ENCODE peak calls at places on chromosomes 6 and 20, in ten cellular contexts. X is left ventricle myocardium inferior; C is fibroblast of lung; F is body of pancreas; P is tibial nerve; G is mammary epithelial cell; Q is psoas muscle; Z is coronary artery; R is CD4-positive, CD25-positive, alpha-beta regulatory T cell; W is A549. B is an unnamed sample.

GRCh38 chr20:49668181-49668877 is 45.3 kb downstream of the B4GALT5 start:
- DNase-seq in R (peak), Q (no peak), W (no peak), C (no peak), P (no peak), G (no peak), Z (no peak), X (peak), F (peak), B (no peak)

GRCh38 chr6:131062245-131063027 is 609 bp downstream of the EPB41L2 start:
- DNase-seq in X (no peak), C (no peak), R (no peak), Q (peak), F (peak), P (no peak), G (no peak), W (no peak), Z (no peak), B (peak)

GRCh38 chr6:170184324-170184723 is 106.6 kb downstream of the DLL1 start:
- DNase-seq in C (no peak), F (no peak), W (no peak), G (no peak), R (no peak), Z (no peak), X (no peak), P (no peak), Q (no peak), B (no peak)

GRCh38 chr6:8225113-8225512 is 122.8 kb upstream of the EEF1E1 start:
- DNase-seq in R (no peak), P (no peak), W (no peak), X (no peak), Z (no peak), F (no peak), C (no peak), G (peak), Q (no peak), B (no peak)

GRCh38 chr20:6768228-6769185 is 1.0 kb downstream of the BMP2 start:
- DNase-seq in C (peak), X (peak), F (peak), R (no peak), Z (peak), G (peak), Q (peak), P (peak), W (no peak), B (peak)

GRCh38 chr6:11309947-11310665 is 77.6 kb upstream of the NEDD9 start:
- DNase-seq in P (no peak), C (peak), G (no peak), Z (no peak), F (no peak), R (no peak), W (no peak), X (no peak), Q (no peak), B (no peak)

GRCh38 chr6:53647437-53648094 is 18.0 kb downstream of the KLHL31 start:
- DNase-seq in Q (no peak), W (no peak), G (peak), R (peak), P (no peak), C (peak), F (no peak), Z (no peak), X (no peak), B (no peak)

GRCh38 chr6:15946701-15947390 is 182.0 kb upstream of the MYLIP start:
- DNase-seq in Z (no peak), G (no peak), Q (no peak), F (no peak), C (no peak), R (no peak), W (no peak), X (no peak), P (no peak), B (no peak)

GRCh38 chr20:37627060-37627766 is 66.6 kb upstream of the CTNNBL1 start:
- DNase-seq in X (peak), P (peak), F (peak), W (no peak), G (peak), Q (peak), C (peak), Z (no peak), R (no peak), B (peak)

DNA sequence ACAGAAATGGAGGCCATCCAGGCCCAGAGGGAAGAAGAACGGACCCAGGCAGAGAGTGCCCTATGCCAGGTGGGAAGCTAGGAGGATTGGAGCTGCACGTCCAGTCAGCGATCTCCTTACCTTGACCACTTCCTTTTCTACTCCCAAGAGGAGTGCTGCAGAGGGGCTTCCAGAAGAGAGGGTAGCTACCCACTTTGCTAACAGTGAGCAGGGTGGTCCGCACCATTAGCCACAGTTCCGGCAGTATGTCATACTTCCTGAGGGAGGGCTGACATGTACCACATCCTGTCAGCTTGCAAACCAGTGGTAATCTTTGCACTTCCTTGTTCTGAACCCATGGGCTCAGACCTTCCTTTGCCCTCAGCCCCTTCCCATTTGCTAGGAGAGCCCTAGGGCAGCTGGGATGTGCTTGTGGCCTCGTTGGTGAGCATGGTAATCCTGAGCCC is 35.4 kb downstream of the CEP250 start:
- DNase-seq in Z (no peak), F (no peak), G (no peak), X (no peak), C (no peak), R (peak), Q (no peak), W (no peak), P (no peak), B (no peak)
- H3K27ac ChIP-seq in Z (no peak), F (no peak), G (no peak), X (no peak), C (no peak), R (peak), Q (no peak), W (no peak), P (no peak), B (no peak)

DNA sequence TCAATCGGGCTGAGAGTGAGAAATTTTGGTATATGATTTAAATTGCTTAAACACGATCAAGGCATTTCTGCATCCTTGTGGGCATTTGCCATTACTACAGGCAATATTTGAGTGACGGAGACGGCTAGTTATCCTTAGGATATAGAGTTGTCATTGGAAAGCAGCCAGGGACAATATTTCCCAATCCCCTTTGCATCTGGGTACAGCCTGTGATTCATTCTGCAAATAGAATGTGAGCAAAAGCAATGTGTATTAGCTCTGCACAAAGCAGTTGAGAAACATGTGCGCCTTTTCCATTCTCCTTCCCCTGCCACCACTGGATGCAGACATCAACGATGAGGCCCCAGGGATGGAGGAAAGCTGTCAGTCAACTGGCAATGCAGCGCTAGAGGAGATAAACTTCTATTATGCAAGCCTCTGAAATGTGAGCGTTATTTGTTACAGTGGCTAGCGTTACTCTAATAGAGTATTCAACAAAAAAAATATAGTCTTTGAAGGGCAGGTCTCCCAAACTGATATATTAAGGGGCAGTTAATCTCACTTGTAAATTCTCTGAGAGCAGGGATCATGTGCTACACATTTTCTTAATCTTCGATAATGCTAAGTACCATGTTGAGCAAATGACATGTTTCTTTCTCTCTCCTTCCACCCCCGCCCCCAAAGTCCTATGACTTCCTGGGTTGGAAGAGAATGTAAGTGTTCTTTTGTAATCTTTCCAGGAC is 37.1 kb upstream of the NCOA3 start:
- DNase-seq in P (peak), Q (peak), X (peak), R (no peak), G (peak), W (peak), Z (peak), C (peak), F (peak), B (peak)
- H3K27ac ChIP-seq in P (peak), Q (peak), X (peak), R (no peak), G (peak), W (peak), Z (peak), C (no peak), F (no peak), B (peak)

GRCh38 chr6:149054559-149055194 is 262.8 kb upstream of the TAB2 start:
- DNase-seq in Z (no peak), G (no peak), Q (no peak), R (no peak), P (no peak), C (no peak), F (peak), W (no peak), X (no peak), B (no peak)
- H3K27ac ChIP-seq in Z (no peak), G (no peak), Q (no peak), R (no peak), P (no peak), C (no peak), F (peak), W (peak), X (no peak), B (no peak)

GRCh38 chr20:35326732-35327073 is 34.5 kb upstream of the FAM83C start:
- DNase-seq in Z (no peak), X (no peak), P (no peak), W (no peak), G (no peak), C (no peak), F (no peak), Q (no peak), R (no peak), B (no peak)

GRCh38 chr20:35326021-35326731 is 34.0 kb upstream of the FAM83C start:
- DNase-seq in W (no peak), Z (no peak), G (no peak), Q (no peak), X (no peak), C (no peak), R (no peak), P (no peak), F (no peak), B (peak)

GRCh38 chr20:35328095-35328685 is 36.0 kb upstream of the FAM83C start:
- DNase-seq in R (no peak), C (no peak), W (no peak), Z (no peak), P (no peak), Q (no peak), X (no peak), F (no peak), G (no peak), B (no peak)

GRCh38 chr20:35327074-35327976 is 35.1 kb upstream of the FAM83C start:
- DNase-seq in R (no peak), C (peak), X (no peak), F (peak), Q (no peak), G (no peak), P (no peak), W (no peak), Z (no peak), B (peak)

GRCh38 chr20:35325385-35325784 is 33.2 kb upstream of the FAM83C start:
- DNase-seq in C (no peak), Q (no peak), G (no peak), P (no peak), Z (no peak), R (no peak), F (no peak), W (no peak), X (no peak), B (no peak)
- H3K27ac ChIP-seq in C (no peak), Q (peak), G (no peak), P (no peak), Z (no peak), R (no peak), F (no peak), W (peak), X (no peak), B (peak)

GRCh38 chr6:5672581-5673011 is 334.1 kb downstream of the NRN1 start:
- DNase-seq in Z (no peak), P (no peak), C (peak), Q (peak), W (peak), F (no peak), X (no peak), R (no peak), G (peak), B (peak)
- H3K27ac ChIP-seq in Z (peak), P (peak), C (peak), Q (peak), W (no peak), F (no peak), X (no peak), R (no peak), G (peak), B (no peak)

DNA sequence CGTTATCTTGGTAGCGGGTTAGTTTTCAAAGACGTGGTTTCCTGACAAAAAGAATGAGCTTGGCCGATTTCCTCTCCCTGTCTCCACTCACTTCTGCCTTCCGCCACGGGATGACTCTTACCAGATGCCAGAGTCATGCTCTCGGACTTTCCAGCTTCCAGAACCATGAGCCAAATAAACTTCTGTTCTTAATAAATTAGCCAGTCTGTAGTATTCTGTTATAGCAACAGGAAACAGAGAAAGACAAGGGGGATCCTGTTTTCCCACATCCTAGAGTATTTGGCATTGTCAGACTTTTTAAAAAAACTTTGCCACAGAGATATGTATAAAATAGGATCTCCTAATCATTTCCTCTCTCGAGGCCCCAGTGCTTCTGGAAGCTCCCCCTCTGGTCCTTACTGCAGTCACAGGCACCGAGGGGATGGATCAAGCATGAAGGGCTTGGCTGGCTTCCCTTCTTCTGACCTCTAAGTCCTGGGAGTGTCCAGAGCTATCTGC is 84.9 kb upstream of the NAA20 start:
- DNase-seq in R (no peak), P (peak), Q (no peak), X (no peak), C (peak), G (peak), F (no peak), Z (no peak), W (no peak), B (peak)
- H3K27ac ChIP-seq in R (no peak), P (peak), Q (peak), X (peak), C (peak), G (peak), F (peak), Z (peak), W (no peak), B (peak)

GRCh38 chr6:142926177-142926493 is 18.8 kb downstream of the HIVEP2 start:
- DNase-seq in W (no peak), C (peak), F (no peak), G (no peak), P (no peak), Q (no peak), R (no peak), Z (no peak), X (no peak), B (no peak)

GRCh38 chr6:142927274-142927586 is 17.7 kb downstream of the HIVEP2 start:
- DNase-seq in C (no peak), R (no peak), Q (no peak), P (no peak), Z (no peak), W (no peak), F (no peak), X (no peak), G (no peak), B (no peak)

GRCh38 chr6:142927904-142928303 is 17.1 kb downstream of the HIVEP2 start:
- DNase-seq in P (no peak), Q (no peak), G (no peak), R (no peak), X (no peak), Z (no peak), F (no peak), W (no peak), C (peak), B (no peak)

GRCh38 chr6:142926494-142927273 is 18.3 kb downstream of the HIVEP2 start:
- DNase-seq in Z (peak), P (peak), W (peak), F (peak), G (peak), C (peak), Q (peak), X (peak), R (peak), B (peak)

GRCh38 chr6:142925575-142926110 is 19.3 kb downstream of the HIVEP2 start:
- DNase-seq in P (no peak), F (no peak), Z (no peak), G (no peak), C (peak), X (no peak), W (no peak), Q (no peak), R (no peak), B (peak)
- H3K27ac ChIP-seq in P (peak), F (peak), Z (no peak), G (no peak), C (no peak), X (peak), W (no peak), Q (peak), R (peak), B (peak)